ENCODE peak calls at places on chromosome 6, in nine cellular contexts. I, W, B, Y, J, C, D, R and Z are unnamed samples. For H3K4me1 and H3K27me3, the result is how much of the 10 kb centered on the place peaks cover.

GRCh38 chr6:36364669-36365479 is 22.6 kb downstream of the ETV7 start:
- DNase-seq in I (no peak), W (peak), B (no peak), Y (no peak), J (peak), C (peak), D (no peak), R (no peak), Z (no peak)

GRCh38 chr6:92906385-92906784 is 513.0 kb downstream of the EPHA7 start:
- DNase-seq in I (no peak), W (no peak), B (no peak), Y (no peak), J (no peak), C (no peak), D (no peak), R (no peak), Z (no peak)

GRCh38 chr6:87514831-87515230 is 42.1 kb downstream of the SLC35A1 start:
- DNase-seq in I (no peak), W (peak), B (no peak), Y (no peak), J (no peak), C (no peak), D (no peak), R (no peak), Z (no peak)

GRCh38 chr6:88512951-88513350 is 346.8 kb upstream of the CNR1 start:
- DNase-seq in I (no peak), W (no peak), B (no peak), Y (no peak), J (no peak), C (no peak), D (peak), R (no peak), Z (no peak)

GRCh38 chr6:67639161-67639560 is 995.9 kb upstream of the ADGRB3 start:
- DNase-seq in I (no peak), W (peak), B (no peak), Y (no peak), J (no peak), C (no peak), D (no peak), R (no peak), Z (no peak)

GRCh38 chr6:146543940-146544661 is 468 bp downstream of the RAB32 start:
- DNase-seq in I (no peak), W (peak), B (peak), Y (peak), J (peak), C (no peak), D (peak), R (no peak), Z (peak)

GRCh38 chr6:4446982-4447381 is 311.6 kb upstream of the ECI2 start:
- DNase-seq in I (no peak), W (peak), B (no peak), Y (no peak), J (no peak), C (peak), D (no peak), R (no peak), Z (no peak)

GRCh38 chr6:17032595-17033591 is 69.0 kb upstream of the STMND1 start:
- DNase-seq in I (no peak), W (peak), B (peak), Y (peak), J (peak), C (no peak), D (peak), R (peak), Z (peak)

GRCh38 chr6:11236351-11236750 is 3.9 kb upstream of the NEDD9 start:
- DNase-seq in I (no peak), W (no peak), B (no peak), Y (no peak), J (no peak), C (no peak), D (no peak), R (no peak), Z (no peak)

GRCh38 chr6:138572200-138572875 is 73.0 kb upstream of the NHSL1 start:
- DNase-seq in I (no peak), W (peak), B (peak), Y (peak), J (peak), C (no peak), D (peak), R (peak), Z (no peak)

GRCh38 chr6:108581237-108581931 is 20.7 kb downstream of the FOXO3 start:
- DNase-seq in I (no peak), W (peak), B (no peak), Y (peak), J (no peak), C (peak), D (peak), R (peak), Z (peak)

GRCh38 chr6:169173532-169174268 is 79.9 kb downstream of the THBS2 start:
- DNase-seq in I (no peak), W (no peak), B (no peak), Y (no peak), J (no peak), C (no peak), D (peak), R (no peak), Z (no peak)

GRCh38 chr6:107866606-107867301 is 42.6 kb upstream of the SCML4 start:
- DNase-seq in I (no peak), W (peak), B (no peak), Y (no peak), J (no peak), C (peak), D (peak), R (no peak), Z (no peak)

GRCh38 chr6:164838068-164838615 is 471.3 kb downstream of the C6orf118 start:
- DNase-seq in I (no peak), W (no peak), B (no peak), Y (no peak), J (no peak), C (peak), D (no peak), R (no peak), Z (no peak)

GRCh38 chr6:12232339-12232738 is 57.8 kb upstream of the EDN1 start:
- DNase-seq in I (no peak), W (peak), B (no peak), Y (no peak), J (no peak), C (peak), D (no peak), R (no peak), Z (no peak)

GRCh38 chr6:162108041-162108440 is 619.5 kb downstream of the PRKN start:
- DNase-seq in I (no peak), W (no peak), B (no peak), Y (no peak), J (no peak), C (no peak), D (no peak), R (no peak), Z (no peak)

GRCh38 chr6:39059496-39060310 is 11.1 kb downstream of the GLP1R start:
- DNase-seq in I (no peak), W (no peak), B (no peak), Y (no peak), J (no peak), C (no peak), D (no peak), R (no peak), Z (no peak)

GRCh38 chr6:163956571-163957407 is 542.3 kb downstream of the QKI start:
- DNase-seq in I (peak), W (peak), B (peak), Y (peak), J (peak), C (peak), D (peak), R (peak), Z (peak)

GRCh38 chr6:74967821-74968220 is 238.0 kb downstream of the COL12A1 start:
- DNase-seq in I (no peak), W (peak), B (no peak), Y (no peak), J (no peak), C (no peak), D (no peak), R (no peak), Z (no peak)

GRCh38 chr6:50602191-50602810 is 111.0 kb upstream of the TFAP2D start:
- DNase-seq in I (no peak), W (peak), B (no peak), Y (no peak), J (no peak), C (peak), D (peak), R (no peak), Z (no peak)

GRCh38 chr6:74289881-74290280 is 593.9 kb downstream of the CD109 start:
- DNase-seq in I (no peak), W (no peak), B (no peak), Y (no peak), J (no peak), C (no peak), D (no peak), R (no peak), Z (no peak)

GRCh38 chr6:131062245-131063027 is 609 bp downstream of the EPB41L2 start:
- DNase-seq in I (no peak), W (peak), B (peak), Y (no peak), J (peak), C (peak), D (no peak), R (peak), Z (peak)

GRCh38 chr6:17865243-17865642 is 122.2 kb downstream of the KIF13A start:
- DNase-seq in I (no peak), W (no peak), B (no peak), Y (peak), J (peak), C (no peak), D (peak), R (peak), Z (no peak)

GRCh38 chr6:90268178-90268577 is 28.5 kb downstream of the BACH2 start:
- DNase-seq in I (no peak), W (no peak), B (no peak), Y (no peak), J (no peak), C (peak), D (no peak), R (no peak), Z (no peak)
- H3K4me1 ChIP-seq in I (half or more), W (under half), B (under half), Y (under half), J (under half), C (under half), D (under half), R (under half), Z (under half)

DNA sequence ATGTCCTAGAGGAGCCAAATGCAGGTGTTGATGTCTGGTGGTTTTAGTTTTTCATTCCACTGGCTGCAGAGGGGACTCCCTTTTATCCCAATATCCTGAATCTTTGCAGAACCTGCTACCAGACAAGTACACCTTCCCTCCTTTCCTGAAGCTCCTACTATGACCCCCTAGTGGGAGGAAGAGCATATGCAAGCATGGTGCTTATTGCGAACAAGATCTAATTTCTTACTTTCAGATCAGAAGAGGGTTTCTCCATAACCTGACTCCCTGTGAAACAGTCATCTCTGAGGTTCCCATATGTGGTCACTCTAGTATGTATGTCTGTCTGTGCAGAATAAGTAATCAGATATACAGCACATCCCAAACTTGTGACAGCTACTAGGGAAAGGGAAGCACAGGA is 277.2 kb downstream of the ARHGAP18 start:
- DNase-seq in I (no peak), W (peak), B (no peak), Y (no peak), J (no peak), C (no peak), D (peak), R (no peak), Z (no peak)
- TF ChIP-seq CTCF in I (no peak), W (no peak), B (no peak), Y (no peak), J (no peak), C (peak), D (peak), R (no peak), Z (no peak)

DNA sequence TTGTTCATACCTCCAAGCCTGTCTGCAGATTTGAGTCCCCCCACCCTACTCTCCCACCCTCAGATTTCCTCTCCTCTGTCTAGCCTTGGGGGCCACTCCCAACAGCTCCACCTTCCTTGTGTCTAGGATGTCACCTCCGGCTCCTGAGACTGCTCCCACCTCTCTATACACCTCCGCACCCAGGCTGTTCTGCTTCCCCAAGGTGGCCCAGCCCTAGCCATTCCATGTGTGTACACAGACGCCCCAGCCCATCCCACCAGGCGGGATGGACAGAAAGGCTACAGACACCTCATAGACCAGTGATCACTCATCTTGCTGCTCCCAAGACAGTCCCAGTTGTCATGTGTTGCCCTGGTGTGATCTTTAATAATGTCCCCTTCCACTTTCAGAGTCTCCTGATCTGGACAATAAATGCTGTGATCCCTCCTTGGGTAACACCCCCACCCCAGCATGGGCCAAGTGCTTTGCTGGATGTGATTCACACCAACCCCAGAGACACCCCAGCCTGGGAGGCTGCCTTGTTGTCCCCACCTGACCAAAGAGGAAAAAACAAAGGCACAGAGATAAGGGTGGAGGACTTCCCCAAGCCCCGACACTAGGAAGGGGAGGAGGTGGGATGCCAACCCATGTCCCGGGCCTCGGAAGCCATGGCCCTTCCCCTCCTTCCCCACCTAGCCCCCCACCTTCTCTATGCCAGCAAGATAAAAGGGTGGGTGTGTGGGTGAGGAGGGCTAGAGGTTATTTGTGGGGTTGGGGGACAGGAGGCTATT is 36.1 kb downstream of the MDFI start:
- DNase-seq in I (no peak), W (no peak), B (no peak), Y (no peak), J (no peak), C (no peak), D (no peak), R (no peak), Z (no peak)
- H3K27me3 ChIP-seq in I (under half), W (under half), B (under half), Y (under half), J (under half), C (under half), D (under half), R (under half), Z (under half)

GRCh38 chr6:45423901-45424627 is 46.3 kb upstream of the SUPT3H start:
- DNase-seq in I (no peak), W (peak), B (peak), Y (no peak), J (no peak), C (peak), D (peak), R (no peak), Z (peak)
- H3K4me1 ChIP-seq in I (under half), W (under half), B (under half), Y (under half), J (under half), C (under half), D (under half), R (under half), Z (under half)

DNA sequence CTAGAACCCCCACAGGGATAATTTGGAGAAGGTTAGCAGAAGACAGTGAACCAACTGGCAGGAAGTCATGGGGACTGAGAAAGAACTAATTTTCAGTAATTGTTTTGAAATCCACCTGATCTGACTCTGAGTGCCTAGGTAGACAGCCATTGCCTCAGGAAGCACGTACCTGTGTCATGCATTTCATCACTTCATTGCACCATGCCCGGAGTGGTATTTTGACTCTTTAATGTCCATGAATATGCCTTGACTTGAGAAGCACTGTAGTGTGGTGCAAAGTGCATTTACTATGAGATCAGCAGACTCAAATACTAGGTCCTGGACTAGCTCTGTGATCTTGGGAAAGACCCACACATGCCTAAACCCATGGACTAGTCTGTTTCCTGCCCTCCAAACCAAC is 371.0 kb upstream of the MARCKS start:
- DNase-seq in I (no peak), W (no peak), B (no peak), Y (no peak), J (no peak), C (no peak), D (no peak), R (no peak), Z (no peak)
- TF ChIP-seq CTCF in I (no peak), W (no peak), B (no peak), Y (no peak), J (no peak), C (no peak), D (no peak), R (no peak), Z (no peak)

GRCh38 chr6:154649723-154650122 is 83.5 kb upstream of the SCAF8 start:
- DNase-seq in I (no peak), W (peak), B (no peak), Y (no peak), J (no peak), C (no peak), D (peak), R (no peak), Z (no peak)

GRCh38 chr6:154650351-154650750 is 82.9 kb upstream of the SCAF8 start:
- DNase-seq in I (no peak), W (peak), B (no peak), Y (no peak), J (no peak), C (no peak), D (no peak), R (no peak), Z (no peak)

GRCh38 chr6:154653385-154653784 is 79.8 kb upstream of the SCAF8 start:
- DNase-seq in I (no peak), W (peak), B (no peak), Y (no peak), J (no peak), C (no peak), D (peak), R (no peak), Z (no peak)

GRCh38 chr6:154653853-154654252 is 79.4 kb upstream of the SCAF8 start:
- DNase-seq in I (no peak), W (peak), B (peak), Y (no peak), J (no peak), C (no peak), D (peak), R (peak), Z (no peak)

GRCh38 chr6:154651656-154652055 is 81.6 kb upstream of the SCAF8 start:
- DNase-seq in I (no peak), W (no peak), B (no peak), Y (no peak), J (no peak), C (no peak), D (peak), R (no peak), Z (no peak)
- H3K27me3 ChIP-seq in I (under half), W (under half), B (under half), Y (under half), J (under half), C (under half), D (under half), R (under half), Z (under half)

DNA sequence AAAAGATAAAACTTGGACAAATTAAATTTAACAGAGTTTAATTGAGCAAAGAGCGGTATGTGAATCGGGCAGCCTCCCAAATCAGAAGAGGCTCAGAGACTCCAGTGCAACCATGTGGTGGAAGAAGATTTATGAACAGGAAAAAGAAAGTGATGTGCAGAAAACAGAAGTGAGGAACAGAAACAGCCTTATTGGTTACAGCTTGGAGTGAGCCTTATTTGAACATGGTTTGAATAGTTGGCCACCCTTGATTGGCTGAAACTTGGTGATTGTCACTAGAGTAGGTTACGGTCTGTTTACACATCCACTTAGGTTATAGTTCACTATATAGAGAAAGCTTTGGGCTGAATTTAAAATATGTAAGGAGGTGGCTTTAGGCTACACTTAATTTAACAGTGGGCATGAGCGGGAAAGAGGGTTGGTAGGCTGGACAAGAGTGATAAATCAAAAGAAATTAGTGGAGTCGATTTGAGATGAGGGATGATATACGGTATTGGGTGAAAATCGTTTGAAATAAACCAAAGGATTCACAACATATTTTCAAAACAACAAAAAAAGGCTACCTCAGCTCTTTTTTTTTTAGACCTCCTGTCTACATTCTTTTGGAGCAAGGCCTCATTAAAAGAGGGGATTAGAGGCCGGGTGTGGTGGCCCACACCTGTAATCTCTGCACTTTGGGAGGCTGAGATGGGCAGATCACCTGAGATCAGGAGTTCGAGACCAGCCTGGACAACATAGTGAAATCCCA is 84.3 kb upstream of the PREP start:
- DNase-seq in I (no peak), W (no peak), B (no peak), Y (no peak), J (no peak), C (no peak), D (no peak), R (no peak), Z (no peak)
- H3K4me1 ChIP-seq in I (under half), W (under half), B (under half), Y (under half), J (under half), C (under half), D (under half), R (under half), Z (under half)

DNA sequence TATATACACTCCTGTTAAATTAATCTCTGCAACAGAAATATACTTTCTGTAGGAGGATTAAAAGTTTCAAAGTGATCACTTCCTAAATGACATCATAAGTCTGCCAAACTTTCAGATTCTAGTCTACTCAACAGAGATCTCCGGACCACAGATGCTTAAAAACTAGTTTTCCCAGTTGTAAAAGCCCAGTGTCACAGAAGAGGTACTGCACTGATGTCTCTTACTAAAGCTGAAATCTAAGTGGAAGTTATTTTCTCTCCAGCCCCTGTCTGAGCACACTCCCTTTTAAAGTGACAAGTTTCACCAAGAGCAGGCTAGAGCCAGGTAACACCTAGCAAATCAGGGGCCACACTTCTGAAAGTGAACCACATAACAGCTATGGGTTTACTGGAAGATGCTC is 71.6 kb upstream of the DST start:
- DNase-seq in I (no peak), W (no peak), B (no peak), Y (no peak), J (no peak), C (no peak), D (no peak), R (no peak), Z (no peak)
- TF ChIP-seq CTCF in I (no peak), W (no peak), B (no peak), Y (no peak), J (no peak), C (no peak), D (no peak), R (no peak), Z (no peak)

GRCh38 chr6:28634406-28634757 is 108.7 kb downstream of the GPX5 start:
- DNase-seq in I (no peak), W (no peak), B (no peak), Y (no peak), J (no peak), C (no peak), D (no peak), R (no peak), Z (no peak)
- H3K27me3 ChIP-seq in I (under half), W (under half), B (under half), Y (under half), J (under half), C (under half), D (under half), R (under half), Z (under half)